ENCODE peak calls at places on chromosomes 3 and 15, in six cellular contexts. One of them, this sample, is unnamed. For H3K27me3, the result is how much of the 10 kb centered on the place peaks cover.

GRCh38 chr3:38957296-38957695 is 94.4 kb downstream of the SCN11A start:
- DNase-seq in adrenal gland: no peak
- DNase-seq in tibial artery: no peak
- DNase-seq in endothelial cell of umbilical vein: no peak
- DNase-seq in esophagus muscularis mucosa: no peak
- DNase-seq in transverse colon: no peak
- DNase-seq in this sample: no peak

GRCh38 chr15:69603369-69604049 is 150.9 kb downstream of the RPLP1 start:
- DNase-seq in tibial artery: no peak
- DNase-seq in transverse colon: no peak
- DNase-seq in endothelial cell of umbilical vein: no peak
- DNase-seq in esophagus muscularis mucosa: no peak
- DNase-seq in adrenal gland: no peak
- DNase-seq in this sample: no peak

GRCh38 chr3:9014189-9014588 is 50.9 kb upstream of the RAD18 start:
- DNase-seq in tibial artery: no peak
- DNase-seq in transverse colon: no peak
- DNase-seq in adrenal gland: no peak
- DNase-seq in esophagus muscularis mucosa: no peak
- DNase-seq in endothelial cell of umbilical vein: no peak
- DNase-seq in this sample: no peak

GRCh38 chr3:196220991-196221390 is 4.7 kb downstream of the SLC51A start:
- DNase-seq in transverse colon: no peak
- DNase-seq in esophagus muscularis mucosa: no peak
- DNase-seq in tibial artery: peak
- DNase-seq in endothelial cell of umbilical vein: no peak
- DNase-seq in adrenal gland: no peak
- DNase-seq in this sample: no peak

GRCh38 chr3:32239638-32240550 is 1.4 kb downstream of the CMTM8 start:
- DNase-seq in esophagus muscularis mucosa: peak
- DNase-seq in endothelial cell of umbilical vein: peak
- DNase-seq in tibial artery: no peak
- DNase-seq in transverse colon: peak
- DNase-seq in adrenal gland: no peak
- DNase-seq in this sample: peak

GRCh38 chr3:72661115-72661457 is 187.2 kb downstream of the SHQ1 start:
- DNase-seq in esophagus muscularis mucosa: no peak
- DNase-seq in adrenal gland: peak
- DNase-seq in tibial artery: peak
- DNase-seq in endothelial cell of umbilical vein: no peak
- DNase-seq in transverse colon: peak
- DNase-seq in this sample: no peak

GRCh38 chr3:30539772-30540171 is 66.6 kb upstream of the TGFBR2 start:
- DNase-seq in endothelial cell of umbilical vein: peak
- DNase-seq in adrenal gland: no peak
- DNase-seq in tibial artery: no peak
- DNase-seq in transverse colon: no peak
- DNase-seq in esophagus muscularis mucosa: no peak
- DNase-seq in this sample: no peak

GRCh38 chr15:36682091-36682490 is 102.7 kb downstream of the CDIN1 start:
- DNase-seq in endothelial cell of umbilical vein: peak
- DNase-seq in tibial artery: no peak
- DNase-seq in transverse colon: no peak
- DNase-seq in adrenal gland: no peak
- DNase-seq in esophagus muscularis mucosa: no peak
- DNase-seq in this sample: no peak

GRCh38 chr3:23493846-23494245 is 290.7 kb downstream of the UBE2E2 start:
- DNase-seq in endothelial cell of umbilical vein: no peak
- DNase-seq in transverse colon: no peak
- DNase-seq in adrenal gland: no peak
- DNase-seq in tibial artery: no peak
- DNase-seq in esophagus muscularis mucosa: no peak
- DNase-seq in this sample: no peak

GRCh38 chr3:81886081-81886480 is 124.6 kb upstream of the GBE1 start:
- DNase-seq in transverse colon: no peak
- DNase-seq in esophagus muscularis mucosa: no peak
- DNase-seq in tibial artery: no peak
- DNase-seq in endothelial cell of umbilical vein: no peak
- DNase-seq in adrenal gland: no peak
- DNase-seq in this sample: no peak

GRCh38 chr3:56839784-56840724 is 38.3 kb upstream of the ARHGEF3 start:
- DNase-seq in tibial artery: no peak
- DNase-seq in transverse colon: no peak
- DNase-seq in adrenal gland: no peak
- DNase-seq in endothelial cell of umbilical vein: no peak
- DNase-seq in esophagus muscularis mucosa: no peak
- DNase-seq in this sample: no peak

GRCh38 chr3:100106531-100107155 is 7.7 kb downstream of the FILIP1L start:
- DNase-seq in tibial artery: no peak
- DNase-seq in esophagus muscularis mucosa: no peak
- DNase-seq in adrenal gland: no peak
- DNase-seq in transverse colon: no peak
- DNase-seq in endothelial cell of umbilical vein: no peak
- DNase-seq in this sample: no peak

GRCh38 chr15:84398763-84399701 is 163.5 kb downstream of the GOLGA6L4 start:
- DNase-seq in esophagus muscularis mucosa: peak
- DNase-seq in endothelial cell of umbilical vein: no peak
- DNase-seq in adrenal gland: no peak
- DNase-seq in tibial artery: peak
- DNase-seq in transverse colon: no peak
- DNase-seq in this sample: no peak

GRCh38 chr15:80902298-80902801 is 87.3 kb downstream of the MESD start:
- DNase-seq in esophagus muscularis mucosa: no peak
- DNase-seq in transverse colon: no peak
- DNase-seq in tibial artery: no peak
- DNase-seq in endothelial cell of umbilical vein: no peak
- DNase-seq in adrenal gland: no peak
- DNase-seq in this sample: no peak

GRCh38 chr15:44092221-44092620 is 102.8 kb downstream of the FRMD5 start:
- DNase-seq in adrenal gland: no peak
- DNase-seq in transverse colon: no peak
- DNase-seq in esophagus muscularis mucosa: no peak
- DNase-seq in tibial artery: no peak
- DNase-seq in endothelial cell of umbilical vein: no peak
- DNase-seq in this sample: no peak

GRCh38 chr15:75368689-75369239 is 357 bp upstream of the MAN2C1 start:
- DNase-seq in endothelial cell of umbilical vein: no peak
- DNase-seq in adrenal gland: no peak
- DNase-seq in tibial artery: no peak
- DNase-seq in esophagus muscularis mucosa: no peak
- DNase-seq in transverse colon: peak
- DNase-seq in this sample: no peak

GRCh38 chr15:39721893-39722292 is 60.7 kb downstream of the FSIP1 start:
- DNase-seq in adrenal gland: no peak
- DNase-seq in transverse colon: no peak
- DNase-seq in tibial artery: no peak
- DNase-seq in endothelial cell of umbilical vein: no peak
- DNase-seq in esophagus muscularis mucosa: no peak
- DNase-seq in this sample: no peak

GRCh38 chr3:114542359-114542758 is 248.5 kb downstream of the TIGIT start:
- DNase-seq in esophagus muscularis mucosa: no peak
- DNase-seq in endothelial cell of umbilical vein: no peak
- DNase-seq in adrenal gland: no peak
- DNase-seq in tibial artery: no peak
- DNase-seq in transverse colon: no peak
- DNase-seq in this sample: no peak

GRCh38 chr3:71725279-71725991 is at the start of gene EIF4E3:
- DNase-seq in tibial artery: no peak
- DNase-seq in adrenal gland: peak
- DNase-seq in transverse colon: peak
- DNase-seq in endothelial cell of umbilical vein: no peak
- DNase-seq in esophagus muscularis mucosa: no peak
- DNase-seq in this sample: peak

GRCh38 chr3:129695203-129695602 is 88.7 kb upstream of the PLXND1 start:
- DNase-seq in tibial artery: no peak
- DNase-seq in adrenal gland: no peak
- DNase-seq in transverse colon: no peak
- DNase-seq in endothelial cell of umbilical vein: no peak
- DNase-seq in esophagus muscularis mucosa: no peak
- DNase-seq in this sample: no peak

GRCh38 chr15:85282504-85283115 is 97.8 kb upstream of the AKAP13 start:
- DNase-seq in tibial artery: no peak
- DNase-seq in esophagus muscularis mucosa: no peak
- DNase-seq in endothelial cell of umbilical vein: no peak
- DNase-seq in adrenal gland: peak
- DNase-seq in transverse colon: no peak
- DNase-seq in this sample: no peak

GRCh38 chr3:69079269-69080159 is 651 bp downstream of the UBA3 start:
- DNase-seq in transverse colon: no peak
- DNase-seq in tibial artery: no peak
- DNase-seq in adrenal gland: no peak
- DNase-seq in endothelial cell of umbilical vein: peak
- DNase-seq in esophagus muscularis mucosa: no peak
- DNase-seq in this sample: peak

GRCh38 chr3:119541547-119541946 is 17.9 kb downstream of the CD80 start:
- DNase-seq in endothelial cell of umbilical vein: no peak
- DNase-seq in transverse colon: no peak
- DNase-seq in adrenal gland: no peak
- DNase-seq in tibial artery: no peak
- DNase-seq in esophagus muscularis mucosa: no peak
- DNase-seq in this sample: no peak

GRCh38 chr3:119536757-119537156 is 22.7 kb downstream of the CD80 start:
- DNase-seq in adrenal gland: no peak
- DNase-seq in transverse colon: no peak
- DNase-seq in endothelial cell of umbilical vein: no peak
- DNase-seq in tibial artery: no peak
- DNase-seq in esophagus muscularis mucosa: peak
- DNase-seq in this sample: no peak

GRCh38 chr3:119542168-119542767 is 17.1 kb downstream of the CD80 start:
- DNase-seq in tibial artery: no peak
- DNase-seq in endothelial cell of umbilical vein: no peak
- DNase-seq in esophagus muscularis mucosa: no peak
- DNase-seq in adrenal gland: no peak
- DNase-seq in transverse colon: no peak
- DNase-seq in this sample: no peak

GRCh38 chr3:119543147-119543546 is 16.3 kb downstream of the CD80 start:
- DNase-seq in transverse colon: no peak
- DNase-seq in adrenal gland: no peak
- DNase-seq in endothelial cell of umbilical vein: no peak
- DNase-seq in esophagus muscularis mucosa: no peak
- DNase-seq in tibial artery: no peak
- DNase-seq in this sample: no peak

GRCh38 chr3:119538772-119539171 is 20.6 kb downstream of the CD80 start:
- DNase-seq in adrenal gland: no peak
- DNase-seq in endothelial cell of umbilical vein: no peak
- DNase-seq in tibial artery: no peak
- DNase-seq in esophagus muscularis mucosa: no peak
- DNase-seq in transverse colon: no peak
- DNase-seq in this sample: no peak
- H3K27ac ChIP-seq in adrenal gland: no peak
- H3K27ac ChIP-seq in endothelial cell of umbilical vein: no peak
- H3K27ac ChIP-seq in tibial artery: no peak
- H3K27ac ChIP-seq in esophagus muscularis mucosa: no peak
- H3K27ac ChIP-seq in transverse colon: no peak
- H3K27ac ChIP-seq in this sample: no peak

DNA sequence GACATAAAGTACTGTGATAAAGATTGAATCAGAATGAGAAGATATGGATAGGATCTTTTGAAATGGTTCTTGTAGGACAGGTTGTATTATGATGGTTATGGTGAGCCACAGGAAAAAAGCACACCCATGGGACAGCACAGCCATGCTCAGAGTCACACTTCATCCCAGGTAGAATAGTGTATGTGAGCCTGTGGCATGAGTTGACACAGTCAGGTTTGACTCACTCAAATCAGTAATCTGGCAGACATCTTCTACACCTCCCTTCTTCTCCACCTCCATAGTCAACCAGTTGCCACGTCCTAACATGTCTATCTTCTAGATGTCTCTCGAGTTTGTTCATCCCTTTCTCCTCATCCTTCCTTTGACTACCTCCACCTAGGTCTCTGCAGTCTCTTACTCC is 176.0 kb downstream of the RBMS3 start:
- DNase-seq in endothelial cell of umbilical vein: no peak
- DNase-seq in esophagus muscularis mucosa: no peak
- DNase-seq in tibial artery: no peak
- DNase-seq in adrenal gland: no peak
- DNase-seq in transverse colon: no peak
- DNase-seq in this sample: no peak
- H3K4me3 ChIP-seq in endothelial cell of umbilical vein: no peak
- H3K4me3 ChIP-seq in esophagus muscularis mucosa: no peak
- H3K4me3 ChIP-seq in tibial artery: no peak
- H3K4me3 ChIP-seq in adrenal gland: no peak
- H3K4me3 ChIP-seq in transverse colon: no peak
- H3K4me3 ChIP-seq in this sample: no peak

GRCh38 chr15:63495780-63496179 is 8.6 kb upstream of the USP3 start:
- DNase-seq in adrenal gland: no peak
- DNase-seq in tibial artery: no peak
- DNase-seq in transverse colon: no peak
- DNase-seq in endothelial cell of umbilical vein: no peak
- DNase-seq in esophagus muscularis mucosa: peak
- DNase-seq in this sample: no peak
- H3K27me3 ChIP-seq in adrenal gland: under half
- H3K27me3 ChIP-seq in tibial artery: under half
- H3K27me3 ChIP-seq in transverse colon: under half
- H3K27me3 ChIP-seq in endothelial cell of umbilical vein: under half
- H3K27me3 ChIP-seq in esophagus muscularis mucosa: under half
- H3K27me3 ChIP-seq in this sample: under half

DNA sequence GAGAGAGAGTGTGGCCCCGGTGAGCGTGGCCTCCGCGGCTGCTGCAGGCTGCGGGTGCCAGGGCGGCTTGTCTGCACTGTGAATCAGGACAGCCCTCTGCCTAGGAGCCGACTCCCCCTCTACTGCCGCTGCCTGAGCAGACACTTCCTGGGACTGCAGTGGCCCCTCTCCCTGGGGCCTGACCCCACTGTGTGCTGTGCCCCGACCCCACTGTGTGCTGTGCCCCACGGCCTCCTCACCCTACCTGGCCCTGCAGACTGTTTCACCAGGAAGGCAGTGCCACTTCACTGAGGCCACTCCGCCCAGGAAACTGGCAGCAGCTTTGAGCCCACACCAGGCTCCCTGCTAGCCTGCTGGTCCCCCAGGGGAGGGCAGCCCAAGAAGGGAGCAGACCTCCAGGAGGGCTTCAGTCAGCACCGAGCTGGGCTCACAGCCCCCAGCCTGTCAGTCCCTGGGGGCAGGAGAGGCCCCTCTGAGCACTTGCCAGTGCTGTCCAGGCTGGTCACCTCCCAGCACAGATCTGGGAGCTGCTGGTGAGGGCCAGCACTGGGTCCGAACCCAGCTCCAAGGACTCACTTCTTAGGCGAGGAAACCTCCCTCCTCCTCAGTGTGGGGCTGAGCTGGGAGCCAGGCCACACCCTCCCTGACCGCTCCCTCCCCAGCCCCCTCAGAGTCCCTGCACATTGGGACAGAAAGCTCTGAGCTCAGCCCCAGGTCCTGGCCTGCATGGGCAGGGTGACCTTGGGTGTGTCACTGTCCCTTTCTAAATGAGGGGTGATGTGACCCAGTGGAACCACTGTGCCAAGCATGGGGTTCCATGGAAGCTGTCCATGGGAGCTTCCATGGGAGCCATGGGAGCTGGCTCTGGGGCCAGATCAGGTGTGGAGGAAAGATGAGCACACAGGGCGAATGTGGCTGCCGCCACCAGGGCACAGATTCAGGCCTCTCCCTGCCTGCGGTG is 56.8 kb downstream of the DNAJB8 start:
- DNase-seq in tibial artery: no peak
- DNase-seq in endothelial cell of umbilical vein: no peak
- DNase-seq in transverse colon: no peak
- DNase-seq in esophagus muscularis mucosa: no peak
- DNase-seq in adrenal gland: no peak
- DNase-seq in this sample: no peak
- H3K27ac ChIP-seq in tibial artery: no peak
- H3K27ac ChIP-seq in endothelial cell of umbilical vein: no peak
- H3K27ac ChIP-seq in transverse colon: no peak
- H3K27ac ChIP-seq in esophagus muscularis mucosa: no peak
- H3K27ac ChIP-seq in adrenal gland: no peak
- H3K27ac ChIP-seq in this sample: no peak

This sample was measured in naive thymus-derived CD4-positive, alpha-beta T cell.